ENCODE peak calls at places on chromosomes 2 and 18, in four cellular contexts. E is GM12878, P is HepG2, J is SK-N-SH. K is an unnamed sample.

GRCh38 chr2:32464441-32464840 is 107.6 kb downstream of the BIRC6 start:
- DNase-seq in P (no peak), E (no peak), J (no peak), K (no peak)

GRCh38 chr2:240449764-240450531 is 14.5 kb downstream of the GPC1 start:
- DNase-seq in J (no peak), P (no peak), E (no peak), K (no peak)

GRCh38 chr2:150544731-150545130 is 57.3 kb upstream of the RND3 start:
- DNase-seq in J (no peak), P (no peak), E (no peak), K (no peak)

GRCh38 chr2:120346034-120346666 is at the start of gene INHBB:
- DNase-seq in P (no peak), J (peak), E (no peak), K (no peak)

GRCh38 chr2:119480184-119480583 is 44.1 kb downstream of the SCTR start:
- DNase-seq in E (no peak), P (no peak), J (no peak), K (no peak)

GRCh38 chr2:39494784-39495251 is 57.7 kb upstream of the MAP4K3 start:
- DNase-seq in E (peak), J (no peak), P (no peak), K (no peak)

GRCh38 chr2:32006992-32007391 is 3.8 kb downstream of the MEMO1 start:
- DNase-seq in P (peak), E (no peak), J (no peak), K (no peak)

GRCh38 chr2:137155351-137156104 is 390.2 kb downstream of the THSD7B start:
- DNase-seq in P (no peak), J (no peak), E (no peak), K (no peak)

GRCh38 chr2:203551653-203552250 is 16.7 kb upstream of the RAPH1 start:
- DNase-seq in J (no peak), E (no peak), P (peak), K (no peak)

GRCh38 chr18:79680100-79680879 is 687 bp downstream of the CTDP1 start:
- DNase-seq in P (peak), E (no peak), J (peak), K (no peak)

GRCh38 chr2:27952070-27952469 is 61.5 kb downstream of the BABAM2 start:
- DNase-seq in J (no peak), P (no peak), E (no peak), K (no peak)

GRCh38 chr18:46578987-46579386 is 78.0 kb downstream of the LOXHD1 start:
- DNase-seq in J (no peak), E (no peak), P (no peak), K (no peak)

GRCh38 chr2:206480620-206481019 is 37.3 kb downstream of the ADAM23 start:
- DNase-seq in P (no peak), E (no peak), J (no peak), K (no peak)

GRCh38 chr2:206481056-206481455 is 37.7 kb downstream of the ADAM23 start:
- DNase-seq in P (no peak), E (no peak), J (no peak), K (no peak)

GRCh38 chr2:206482123-206482522 is 38.8 kb downstream of the ADAM23 start:
- DNase-seq in J (no peak), P (no peak), E (no peak), K (no peak)

GRCh38 chr2:206480161-206480560 is 36.8 kb downstream of the ADAM23 start:
- DNase-seq in E (no peak), P (no peak), J (no peak), K (no peak)

DNA sequence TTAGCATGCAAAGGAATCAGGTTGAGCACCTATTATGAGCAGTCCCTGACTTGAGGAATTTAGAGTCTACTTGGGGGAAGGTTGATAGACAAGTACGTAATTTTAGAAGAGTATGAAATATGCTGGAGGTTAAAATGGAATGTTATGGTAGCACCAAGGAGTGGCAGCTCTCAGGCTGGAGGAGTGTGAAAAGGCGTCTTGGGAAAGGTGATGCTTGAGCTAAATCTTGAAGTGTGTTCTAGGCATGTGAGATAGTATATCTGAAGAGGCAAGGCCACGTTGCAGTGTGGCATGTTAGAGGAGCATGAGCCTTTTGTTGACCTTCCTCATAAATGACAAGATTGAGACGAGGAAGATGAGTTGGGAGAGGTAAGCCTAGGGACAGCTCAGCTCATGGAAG is 39.3 kb downstream of the ADAM23 start:
- DNase-seq in P (no peak), E (no peak), J (no peak), K (no peak)
- TF ChIP-seq REST in P (no peak), E (no peak), J (no peak), K (no peak)

GRCh38 chr18:37378616-37379015 is 187.0 kb downstream of the CELF4 start:
- DNase-seq in J (no peak), E (no peak), P (no peak), K (no peak)
- TF ChIP-seq JUND in J (no peak), E (no peak), P (no peak), K (no peak)

DNA sequence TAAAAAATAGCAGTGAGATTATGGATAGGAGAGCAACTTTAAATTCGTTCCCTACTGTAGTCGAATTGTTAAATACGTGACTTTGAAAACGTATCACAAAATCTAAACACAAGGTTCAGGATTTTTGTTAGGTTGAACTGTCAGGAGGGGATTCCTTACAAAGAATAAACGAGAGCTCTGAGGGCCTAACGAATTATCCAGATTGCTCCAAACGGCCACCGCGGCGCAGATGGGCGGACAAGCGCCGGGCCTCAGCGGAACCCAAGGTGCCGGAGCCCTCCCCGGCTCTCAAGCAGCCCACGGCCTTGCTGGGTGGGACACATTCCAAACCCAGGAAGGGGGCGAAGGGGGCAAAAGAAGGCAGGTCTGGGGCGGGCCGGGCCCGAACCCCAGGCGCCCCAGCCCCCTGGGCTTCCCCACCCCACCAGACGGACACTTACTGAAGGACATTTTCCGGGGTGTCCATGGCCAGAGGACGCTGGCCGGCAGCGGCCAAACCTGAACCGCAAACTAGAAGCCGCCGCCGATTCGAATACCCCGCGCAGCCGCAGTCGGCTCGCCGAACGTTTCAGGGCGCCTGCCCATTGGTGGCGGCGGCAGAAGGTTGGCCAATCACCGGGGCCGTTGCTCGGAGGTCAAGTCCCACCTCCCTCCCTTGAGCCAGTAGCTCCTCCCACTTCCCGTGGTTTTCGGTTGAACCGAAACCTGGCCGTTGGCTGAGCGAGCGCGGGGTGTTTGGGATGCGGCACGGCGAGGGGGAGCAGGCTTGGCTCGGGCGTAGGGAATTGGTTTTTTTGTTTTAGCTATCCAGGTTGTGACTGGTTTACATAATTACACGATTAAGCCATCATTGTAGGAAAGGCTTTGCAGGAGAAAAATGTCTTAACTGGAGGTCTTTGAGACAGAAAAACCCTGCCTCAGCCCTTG is at the start of gene BUB1:
- DNase-seq in P (peak), E (peak), J (peak), K (peak)
- TF ChIP-seq REST in P (no peak), E (no peak), J (no peak), K (no peak)

GRCh38 chr2:175837046-175837445 is 165.0 kb downstream of the LNPK start:
- DNase-seq in J (no peak), P (no peak), E (no peak), K (no peak)
- TF ChIP-seq JUND in J (peak), P (no peak), E (no peak), K (no peak)

GRCh38 chr18:9126337-9126736 is 10.2 kb upstream of the ANKRD12 start:
- DNase-seq in E (no peak), P (no peak), J (no peak), K (no peak)
- TF ChIP-seq REST in E (no peak), P (no peak), J (no peak), K (no peak)